ENCODE peak calls at places on chromosome 12, in ten cellular contexts. One of them, this sample, is unnamed.

GRCh38 chr12:23810327-23810902 is 139.1 kb downstream of the SOX5 start:
- DNase-seq in AG04450: no peak
- DNase-seq in naive thymus-derived CD4-positive, alpha-beta T cell: no peak
- DNase-seq in brain microvascular endothelial cell: no peak
- DNase-seq in kidney epithelial cell: no peak
- DNase-seq in CD8-positive, alpha-beta memory T cell: no peak
- DNase-seq in astrocyte of the cerebellum: no peak
- DNase-seq in GM06990: no peak
- DNase-seq in astrocyte of the spinal cord: no peak
- DNase-seq in hepatocyte: no peak
- DNase-seq in this sample: no peak

GRCh38 chr12:42946776-42947435 is 357.4 kb upstream of the PRICKLE1 start:
- DNase-seq in brain microvascular endothelial cell: no peak
- DNase-seq in astrocyte of the spinal cord: no peak
- DNase-seq in CD8-positive, alpha-beta memory T cell: no peak
- DNase-seq in astrocyte of the cerebellum: no peak
- DNase-seq in kidney epithelial cell: no peak
- DNase-seq in hepatocyte: no peak
- DNase-seq in GM06990: no peak
- DNase-seq in AG04450: no peak
- DNase-seq in naive thymus-derived CD4-positive, alpha-beta T cell: no peak
- DNase-seq in this sample: no peak

GRCh38 chr12:110159671-110160245 is 35.6 kb downstream of the IFT81 start:
- DNase-seq in astrocyte of the spinal cord: no peak
- DNase-seq in hepatocyte: no peak
- DNase-seq in GM06990: no peak
- DNase-seq in AG04450: no peak
- DNase-seq in CD8-positive, alpha-beta memory T cell: no peak
- DNase-seq in kidney epithelial cell: no peak
- DNase-seq in brain microvascular endothelial cell: no peak
- DNase-seq in astrocyte of the cerebellum: no peak
- DNase-seq in naive thymus-derived CD4-positive, alpha-beta T cell: no peak
- DNase-seq in this sample: no peak

GRCh38 chr12:116091579-116091978 is 185.9 kb downstream of the MED13L start:
- DNase-seq in CD8-positive, alpha-beta memory T cell: no peak
- DNase-seq in hepatocyte: no peak
- DNase-seq in GM06990: no peak
- DNase-seq in naive thymus-derived CD4-positive, alpha-beta T cell: no peak
- DNase-seq in AG04450: no peak
- DNase-seq in brain microvascular endothelial cell: no peak
- DNase-seq in kidney epithelial cell: no peak
- DNase-seq in astrocyte of the cerebellum: no peak
- DNase-seq in astrocyte of the spinal cord: no peak
- DNase-seq in this sample: no peak

GRCh38 chr12:89392401-89392800 is 40.1 kb upstream of the DUSP6 start:
- DNase-seq in astrocyte of the cerebellum: no peak
- DNase-seq in CD8-positive, alpha-beta memory T cell: no peak
- DNase-seq in AG04450: no peak
- DNase-seq in kidney epithelial cell: no peak
- DNase-seq in brain microvascular endothelial cell: no peak
- DNase-seq in GM06990: no peak
- DNase-seq in naive thymus-derived CD4-positive, alpha-beta T cell: no peak
- DNase-seq in hepatocyte: no peak
- DNase-seq in astrocyte of the spinal cord: no peak
- DNase-seq in this sample: no peak

GRCh38 chr12:107529991-107530390 is 155.6 kb upstream of the PWP1 start:
- DNase-seq in kidney epithelial cell: no peak
- DNase-seq in hepatocyte: no peak
- DNase-seq in astrocyte of the spinal cord: no peak
- DNase-seq in GM06990: no peak
- DNase-seq in naive thymus-derived CD4-positive, alpha-beta T cell: no peak
- DNase-seq in AG04450: no peak
- DNase-seq in CD8-positive, alpha-beta memory T cell: no peak
- DNase-seq in astrocyte of the cerebellum: no peak
- DNase-seq in brain microvascular endothelial cell: no peak
- DNase-seq in this sample: no peak

GRCh38 chr12:12749433-12749832 is 32.3 kb downstream of the CDKN1B start:
- DNase-seq in CD8-positive, alpha-beta memory T cell: no peak
- DNase-seq in GM06990: no peak
- DNase-seq in astrocyte of the spinal cord: peak; percentile 50
- DNase-seq in kidney epithelial cell: no peak
- DNase-seq in astrocyte of the cerebellum: no peak
- DNase-seq in AG04450: no peak
- DNase-seq in hepatocyte: no peak
- DNase-seq in naive thymus-derived CD4-positive, alpha-beta T cell: no peak
- DNase-seq in brain microvascular endothelial cell: no peak
- DNase-seq in this sample: no peak

GRCh38 chr12:39852346-39852745 is 232.7 kb upstream of the ABCD2 start:
- DNase-seq in AG04450: no peak
- DNase-seq in kidney epithelial cell: no peak
- DNase-seq in hepatocyte: no peak
- DNase-seq in CD8-positive, alpha-beta memory T cell: no peak
- DNase-seq in GM06990: no peak
- DNase-seq in brain microvascular endothelial cell: no peak
- DNase-seq in naive thymus-derived CD4-positive, alpha-beta T cell: no peak
- DNase-seq in astrocyte of the cerebellum: no peak
- DNase-seq in astrocyte of the spinal cord: no peak
- DNase-seq in this sample: no peak

GRCh38 chr12:56266634-56267442 is at the start of gene COQ10A:
- DNase-seq in astrocyte of the cerebellum: peak; percentile 57
- DNase-seq in astrocyte of the spinal cord: peak; percentile 84
- DNase-seq in hepatocyte: peak; percentile 92
- DNase-seq in AG04450: peak; percentile 48
- DNase-seq in naive thymus-derived CD4-positive, alpha-beta T cell: peak; percentile 88
- DNase-seq in kidney epithelial cell: peak; percentile 53
- DNase-seq in GM06990: peak; percentile 91
- DNase-seq in CD8-positive, alpha-beta memory T cell: peak; percentile 88
- DNase-seq in brain microvascular endothelial cell: peak; percentile 79
- DNase-seq in this sample: no peak

GRCh38 chr12:113204806-113205205 is 16.5 kb upstream of the TPCN1 start:
- DNase-seq in AG04450: no peak
- DNase-seq in kidney epithelial cell: no peak
- DNase-seq in hepatocyte: no peak
- DNase-seq in CD8-positive, alpha-beta memory T cell: no peak
- DNase-seq in naive thymus-derived CD4-positive, alpha-beta T cell: no peak
- DNase-seq in GM06990: no peak
- DNase-seq in brain microvascular endothelial cell: no peak
- DNase-seq in astrocyte of the cerebellum: no peak
- DNase-seq in astrocyte of the spinal cord: no peak
- DNase-seq in this sample: no peak

GRCh38 chr12:68481181-68481941 is 129.3 kb upstream of the RAP1B start:
- DNase-seq in CD8-positive, alpha-beta memory T cell: no peak
- DNase-seq in kidney epithelial cell: no peak
- DNase-seq in astrocyte of the spinal cord: no peak
- DNase-seq in hepatocyte: no peak
- DNase-seq in astrocyte of the cerebellum: no peak
- DNase-seq in AG04450: no peak
- DNase-seq in brain microvascular endothelial cell: no peak
- DNase-seq in naive thymus-derived CD4-positive, alpha-beta T cell: no peak
- DNase-seq in GM06990: peak; percentile 68
- DNase-seq in this sample: no peak

GRCh38 chr12:95663525-95663924 is 112.2 kb upstream of the USP44 start:
- DNase-seq in hepatocyte: no peak
- DNase-seq in CD8-positive, alpha-beta memory T cell: no peak
- DNase-seq in naive thymus-derived CD4-positive, alpha-beta T cell: no peak
- DNase-seq in GM06990: no peak
- DNase-seq in kidney epithelial cell: no peak
- DNase-seq in astrocyte of the spinal cord: no peak
- DNase-seq in astrocyte of the cerebellum: no peak
- DNase-seq in brain microvascular endothelial cell: no peak
- DNase-seq in AG04450: no peak
- DNase-seq in this sample: no peak

DNA sequence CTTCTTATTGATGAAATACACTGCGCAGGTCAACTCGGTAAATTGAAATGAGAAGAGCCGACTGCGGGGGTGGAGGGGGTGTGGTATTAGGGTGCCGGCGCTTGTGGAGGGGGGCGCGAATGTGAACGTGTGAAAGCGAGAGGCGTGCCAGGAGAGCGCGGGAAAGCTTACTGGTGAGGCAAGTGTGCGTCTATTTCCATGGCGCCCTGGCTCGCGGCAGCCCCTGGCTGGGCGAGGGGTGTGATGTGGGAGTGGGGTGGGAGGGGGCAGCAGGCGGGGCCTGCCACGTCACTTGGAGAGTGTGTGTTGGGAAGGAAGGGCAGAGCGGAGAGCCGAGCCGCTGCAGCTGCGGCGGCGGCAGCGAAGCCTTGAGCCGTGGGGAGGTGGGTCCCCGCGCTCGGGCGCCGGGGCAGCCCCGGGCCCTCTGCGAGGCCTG is 88.8 kb downstream of the GALNT8 start:
- DNase-seq in CD8-positive, alpha-beta memory T cell: no peak
- DNase-seq in AG04450: no peak
- DNase-seq in brain microvascular endothelial cell: no peak
- DNase-seq in kidney epithelial cell: no peak
- DNase-seq in GM06990: peak; percentile 67
- DNase-seq in astrocyte of the cerebellum: peak; percentile 5
- DNase-seq in hepatocyte: peak; percentile 53
- DNase-seq in astrocyte of the spinal cord: no peak
- DNase-seq in naive thymus-derived CD4-positive, alpha-beta T cell: no peak
- DNase-seq in this sample: no peak
- H3K4me3 ChIP-seq in CD8-positive, alpha-beta memory T cell: no peak overlapping the region
- H3K4me3 ChIP-seq in AG04450: no peak overlapping the region
- H3K4me3 ChIP-seq in brain microvascular endothelial cell: peak overlapping the region; percentile 3
- H3K4me3 ChIP-seq in kidney epithelial cell: peak overlapping the region; percentile 40
- H3K4me3 ChIP-seq in GM06990: no peak overlapping the region
- H3K4me3 ChIP-seq in astrocyte of the cerebellum: peak overlapping the region; percentile 54
- H3K4me3 ChIP-seq in hepatocyte: peak overlapping the region; percentile 58
- H3K4me3 ChIP-seq in astrocyte of the spinal cord: no peak overlapping the region
- H3K4me3 ChIP-seq in naive thymus-derived CD4-positive, alpha-beta T cell: no peak overlapping the region
- H3K4me3 ChIP-seq in this sample: no peak overlapping the region

GRCh38 chr12:1639538-1639937 is 10.5 kb downstream of the WNT5B start:
- DNase-seq in kidney epithelial cell: no peak
- DNase-seq in brain microvascular endothelial cell: no peak
- DNase-seq in CD8-positive, alpha-beta memory T cell: no peak
- DNase-seq in astrocyte of the cerebellum: no peak
- DNase-seq in naive thymus-derived CD4-positive, alpha-beta T cell: no peak
- DNase-seq in hepatocyte: no peak
- DNase-seq in astrocyte of the spinal cord: no peak
- DNase-seq in GM06990: no peak
- DNase-seq in AG04450: no peak
- DNase-seq in this sample: no peak
- H3K4me3 ChIP-seq in kidney epithelial cell: no peak overlapping the region
- H3K4me3 ChIP-seq in brain microvascular endothelial cell: no peak overlapping the region
- H3K4me3 ChIP-seq in CD8-positive, alpha-beta memory T cell: no peak overlapping the region
- H3K4me3 ChIP-seq in astrocyte of the cerebellum: no peak overlapping the region
- H3K4me3 ChIP-seq in naive thymus-derived CD4-positive, alpha-beta T cell: no peak overlapping the region
- H3K4me3 ChIP-seq in hepatocyte: no peak overlapping the region
- H3K4me3 ChIP-seq in astrocyte of the spinal cord: no peak overlapping the region
- H3K4me3 ChIP-seq in GM06990: no peak overlapping the region
- H3K4me3 ChIP-seq in AG04450: no peak overlapping the region
- H3K4me3 ChIP-seq in this sample: no peak overlapping the region

DNA sequence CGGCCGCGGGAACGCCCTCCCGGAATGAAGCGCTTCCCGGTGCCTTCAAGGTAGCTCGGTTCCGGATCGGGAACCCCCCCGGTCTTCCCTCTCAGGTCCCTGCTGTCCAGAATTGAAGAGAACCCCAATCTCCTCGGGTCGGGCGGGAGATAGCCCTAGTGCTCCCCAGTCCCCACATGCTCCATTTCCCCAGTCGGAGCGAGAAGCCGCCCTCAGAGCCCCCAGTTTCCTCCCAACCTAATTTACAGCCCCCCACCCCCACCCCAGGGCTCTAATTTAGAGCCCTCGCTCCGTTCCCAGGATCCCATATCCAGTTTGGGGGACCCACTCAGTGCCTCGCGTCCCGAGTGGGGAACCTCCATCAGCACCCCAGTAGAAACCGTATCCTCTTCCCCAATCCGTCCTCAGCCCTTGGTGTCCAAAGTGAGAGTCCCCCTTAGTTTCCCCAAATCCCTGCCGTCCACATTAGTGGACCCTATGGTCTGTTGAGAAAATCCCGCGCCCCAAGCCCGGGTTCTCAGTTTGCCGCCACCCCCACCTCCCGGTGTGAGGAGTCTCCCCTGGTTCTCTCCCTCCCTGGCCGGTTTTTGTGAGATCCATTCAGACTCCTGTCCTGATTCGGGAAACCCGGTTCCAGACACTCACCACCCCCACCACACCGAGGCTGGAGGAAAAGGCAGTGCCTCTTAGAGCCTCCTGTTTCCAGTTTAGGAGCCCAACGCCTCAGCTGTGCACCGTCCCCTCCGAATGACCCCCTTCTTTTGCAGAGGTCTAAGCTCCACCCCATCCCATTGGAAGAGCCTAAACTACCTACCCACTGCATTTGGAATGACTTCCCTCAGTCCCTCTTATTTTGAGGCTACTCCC is 745 bp upstream of the MSI1 start:
- DNase-seq in naive thymus-derived CD4-positive, alpha-beta T cell: no peak
- DNase-seq in AG04450: no peak
- DNase-seq in GM06990: no peak
- DNase-seq in hepatocyte: no peak
- DNase-seq in kidney epithelial cell: no peak
- DNase-seq in brain microvascular endothelial cell: no peak
- DNase-seq in CD8-positive, alpha-beta memory T cell: no peak
- DNase-seq in astrocyte of the spinal cord: no peak
- DNase-seq in astrocyte of the cerebellum: no peak
- DNase-seq in this sample: no peak
- H3K4me3 ChIP-seq in naive thymus-derived CD4-positive, alpha-beta T cell: no peak overlapping the region
- H3K4me3 ChIP-seq in AG04450: no peak overlapping the region
- H3K4me3 ChIP-seq in GM06990: no peak overlapping the region
- H3K4me3 ChIP-seq in hepatocyte: peak overlapping the region; percentile 36
- H3K4me3 ChIP-seq in kidney epithelial cell: peak overlapping the region; percentile 69
- H3K4me3 ChIP-seq in brain microvascular endothelial cell: peak overlapping the region; percentile 22
- H3K4me3 ChIP-seq in CD8-positive, alpha-beta memory T cell: no peak overlapping the region
- H3K4me3 ChIP-seq in astrocyte of the spinal cord: peak overlapping the region; percentile 10
- H3K4me3 ChIP-seq in astrocyte of the cerebellum: peak overlapping the region; percentile 41
- H3K4me3 ChIP-seq in this sample: no peak overlapping the region

GRCh38 chr12:45721374-45721773 is 8.1 kb upstream of the ARID2 start:
- DNase-seq in astrocyte of the cerebellum: no peak
- DNase-seq in CD8-positive, alpha-beta memory T cell: no peak
- DNase-seq in hepatocyte: no peak
- DNase-seq in astrocyte of the spinal cord: no peak
- DNase-seq in naive thymus-derived CD4-positive, alpha-beta T cell: no peak
- DNase-seq in AG04450: no peak
- DNase-seq in kidney epithelial cell: no peak
- DNase-seq in GM06990: no peak
- DNase-seq in brain microvascular endothelial cell: no peak
- DNase-seq in this sample: no peak

GRCh38 chr12:45721954-45722353 is 7.6 kb upstream of the ARID2 start:
- DNase-seq in astrocyte of the spinal cord: no peak
- DNase-seq in hepatocyte: no peak
- DNase-seq in kidney epithelial cell: no peak
- DNase-seq in AG04450: no peak
- DNase-seq in brain microvascular endothelial cell: no peak
- DNase-seq in GM06990: no peak
- DNase-seq in naive thymus-derived CD4-positive, alpha-beta T cell: no peak
- DNase-seq in CD8-positive, alpha-beta memory T cell: no peak
- DNase-seq in astrocyte of the cerebellum: no peak
- DNase-seq in this sample: no peak

GRCh38 chr12:45720069-45720468 is 9.4 kb upstream of the ARID2 start:
- DNase-seq in astrocyte of the spinal cord: no peak
- DNase-seq in naive thymus-derived CD4-positive, alpha-beta T cell: no peak
- DNase-seq in CD8-positive, alpha-beta memory T cell: no peak
- DNase-seq in hepatocyte: no peak
- DNase-seq in kidney epithelial cell: no peak
- DNase-seq in brain microvascular endothelial cell: no peak
- DNase-seq in astrocyte of the cerebellum: no peak
- DNase-seq in AG04450: no peak
- DNase-seq in GM06990: no peak
- DNase-seq in this sample: no peak

GRCh38 chr12:45713108-45713507 is 16.4 kb upstream of the ARID2 start:
- DNase-seq in hepatocyte: no peak
- DNase-seq in AG04450: no peak
- DNase-seq in kidney epithelial cell: no peak
- DNase-seq in naive thymus-derived CD4-positive, alpha-beta T cell: no peak
- DNase-seq in astrocyte of the spinal cord: peak; percentile 32
- DNase-seq in CD8-positive, alpha-beta memory T cell: no peak
- DNase-seq in astrocyte of the cerebellum: no peak
- DNase-seq in GM06990: no peak
- DNase-seq in brain microvascular endothelial cell: no peak
- DNase-seq in this sample: no peak

GRCh38 chr12:45718306-45718705 is 11.2 kb upstream of the ARID2 start:
- DNase-seq in GM06990: no peak
- DNase-seq in hepatocyte: no peak
- DNase-seq in brain microvascular endothelial cell: no peak
- DNase-seq in AG04450: no peak
- DNase-seq in CD8-positive, alpha-beta memory T cell: no peak
- DNase-seq in naive thymus-derived CD4-positive, alpha-beta T cell: no peak
- DNase-seq in astrocyte of the spinal cord: no peak
- DNase-seq in kidney epithelial cell: no peak
- DNase-seq in astrocyte of the cerebellum: no peak
- DNase-seq in this sample: no peak
- H3K4me3 ChIP-seq in GM06990: no peak overlapping the region
- H3K4me3 ChIP-seq in hepatocyte: no peak overlapping the region
- H3K4me3 ChIP-seq in brain microvascular endothelial cell: no peak overlapping the region
- H3K4me3 ChIP-seq in AG04450: no peak overlapping the region
- H3K4me3 ChIP-seq in CD8-positive, alpha-beta memory T cell: no peak overlapping the region
- H3K4me3 ChIP-seq in naive thymus-derived CD4-positive, alpha-beta T cell: no peak overlapping the region
- H3K4me3 ChIP-seq in astrocyte of the spinal cord: no peak overlapping the region
- H3K4me3 ChIP-seq in kidney epithelial cell: no peak overlapping the region
- H3K4me3 ChIP-seq in astrocyte of the cerebellum: no peak overlapping the region
- H3K4me3 ChIP-seq in this sample: no peak overlapping the region